ENCODE peak calls at places on chromosomes 12 and 14, in five cellular contexts. One of them, this sample, is unnamed.

GRCh38 chr14:105119410-105120025 is 49.1 kb downstream of the JAG2 start:
- DNase-seq in H54: no peak
- DNase-seq in A549: no peak
- DNase-seq in Peyer's patch: no peak
- DNase-seq in body of pancreas: no peak
- DNase-seq in this sample: no peak

GRCh38 chr12:9669534-9669933 is at the start of gene CLEC2D:
- DNase-seq in H54: no peak
- DNase-seq in A549: no peak
- DNase-seq in Peyer's patch: no peak
- DNase-seq in body of pancreas: no peak
- DNase-seq in this sample: no peak

GRCh38 chr12:27207626-27208413 is 36.3 kb upstream of the STK38L start:
- DNase-seq in H54: no peak
- DNase-seq in A549: no peak
- DNase-seq in Peyer's patch: no peak
- DNase-seq in body of pancreas: peak
- DNase-seq in this sample: no peak

GRCh38 chr14:53534841-53535240 is 381.7 kb upstream of the DDHD1 start:
- DNase-seq in H54: no peak
- DNase-seq in A549: no peak
- DNase-seq in Peyer's patch: no peak
- DNase-seq in body of pancreas: no peak
- DNase-seq in this sample: no peak

GRCh38 chr14:96158735-96159134 is 45.9 kb upstream of the BDKRB2 start:
- DNase-seq in H54: no peak
- DNase-seq in A549: no peak
- DNase-seq in Peyer's patch: no peak
- DNase-seq in body of pancreas: no peak
- DNase-seq in this sample: peak

GRCh38 chr12:19151298-19151697 is 21.8 kb downstream of the PLEKHA5 start:
- DNase-seq in H54: no peak
- DNase-seq in A549: no peak
- DNase-seq in Peyer's patch: no peak
- DNase-seq in body of pancreas: no peak
- DNase-seq in this sample: no peak

GRCh38 chr12:67457799-67458680 is 188.9 kb downstream of the CAND1 start:
- DNase-seq in H54: no peak
- DNase-seq in A549: no peak
- DNase-seq in Peyer's patch: no peak
- DNase-seq in body of pancreas: peak
- DNase-seq in this sample: no peak

GRCh38 chr14:59308706-59309105 is 120.2 kb downstream of the DAAM1 start:
- DNase-seq in H54: no peak
- DNase-seq in A549: no peak
- DNase-seq in Peyer's patch: no peak
- DNase-seq in body of pancreas: no peak
- DNase-seq in this sample: no peak

GRCh38 chr12:114746297-114747074 is 62.5 kb upstream of the TBX3 start:
- DNase-seq in H54: no peak
- DNase-seq in A549: no peak
- DNase-seq in Peyer's patch: no peak
- DNase-seq in body of pancreas: no peak
- DNase-seq in this sample: no peak

GRCh38 chr12:49296034-49296835 is 1.3 kb downstream of the PRPH start:
- DNase-seq in H54: no peak
- DNase-seq in A549: peak
- DNase-seq in Peyer's patch: peak
- DNase-seq in body of pancreas: peak
- DNase-seq in this sample: peak

GRCh38 chr12:49298160-49298559 is 3.2 kb downstream of the PRPH start:
- DNase-seq in H54: no peak
- DNase-seq in A549: no peak
- DNase-seq in Peyer's patch: no peak
- DNase-seq in body of pancreas: no peak
- DNase-seq in this sample: no peak

GRCh38 chr12:49295087-49296001 is at the start of gene PRPH:
- DNase-seq in H54: no peak
- DNase-seq in A549: no peak
- DNase-seq in Peyer's patch: no peak
- DNase-seq in body of pancreas: no peak
- DNase-seq in this sample: no peak

GRCh38 chr12:49296836-49297694 is 2.1 kb downstream of the PRPH start:
- DNase-seq in H54: no peak
- DNase-seq in A549: peak
- DNase-seq in Peyer's patch: no peak
- DNase-seq in body of pancreas: peak
- DNase-seq in this sample: peak

GRCh38 chr12:49297695-49298060 is 2.7 kb downstream of the PRPH start:
- DNase-seq in H54: no peak
- DNase-seq in A549: no peak
- DNase-seq in Peyer's patch: no peak
- DNase-seq in body of pancreas: no peak
- DNase-seq in this sample: no peak
- TF ChIP-seq POLR2A in H54: no peak
- TF ChIP-seq POLR2A in A549: no peak
- TF ChIP-seq POLR2A in Peyer's patch: no peak
- TF ChIP-seq POLR2A in body of pancreas: no peak
- TF ChIP-seq POLR2A in this sample: no peak

GRCh38 chr14:30558675-30559555 is at the start of gene G2E3:
- DNase-seq in H54: peak
- DNase-seq in A549: peak
- DNase-seq in Peyer's patch: peak
- DNase-seq in body of pancreas: peak
- DNase-seq in this sample: peak
- TF ChIP-seq POLR2A in H54: peak
- TF ChIP-seq POLR2A in A549: peak
- TF ChIP-seq POLR2A in Peyer's patch: peak
- TF ChIP-seq POLR2A in body of pancreas: peak
- TF ChIP-seq POLR2A in this sample: no peak

GRCh38 chr12:112978163-112979081 is at the start of gene OAS2:
- DNase-seq in H54: peak
- DNase-seq in A549: no peak
- DNase-seq in Peyer's patch: peak
- DNase-seq in body of pancreas: peak
- DNase-seq in this sample: peak
- TF ChIP-seq POLR2A in H54: no peak
- TF ChIP-seq POLR2A in A549: no peak
- TF ChIP-seq POLR2A in Peyer's patch: peak
- TF ChIP-seq POLR2A in body of pancreas: peak
- TF ChIP-seq POLR2A in this sample: no peak

DNA sequence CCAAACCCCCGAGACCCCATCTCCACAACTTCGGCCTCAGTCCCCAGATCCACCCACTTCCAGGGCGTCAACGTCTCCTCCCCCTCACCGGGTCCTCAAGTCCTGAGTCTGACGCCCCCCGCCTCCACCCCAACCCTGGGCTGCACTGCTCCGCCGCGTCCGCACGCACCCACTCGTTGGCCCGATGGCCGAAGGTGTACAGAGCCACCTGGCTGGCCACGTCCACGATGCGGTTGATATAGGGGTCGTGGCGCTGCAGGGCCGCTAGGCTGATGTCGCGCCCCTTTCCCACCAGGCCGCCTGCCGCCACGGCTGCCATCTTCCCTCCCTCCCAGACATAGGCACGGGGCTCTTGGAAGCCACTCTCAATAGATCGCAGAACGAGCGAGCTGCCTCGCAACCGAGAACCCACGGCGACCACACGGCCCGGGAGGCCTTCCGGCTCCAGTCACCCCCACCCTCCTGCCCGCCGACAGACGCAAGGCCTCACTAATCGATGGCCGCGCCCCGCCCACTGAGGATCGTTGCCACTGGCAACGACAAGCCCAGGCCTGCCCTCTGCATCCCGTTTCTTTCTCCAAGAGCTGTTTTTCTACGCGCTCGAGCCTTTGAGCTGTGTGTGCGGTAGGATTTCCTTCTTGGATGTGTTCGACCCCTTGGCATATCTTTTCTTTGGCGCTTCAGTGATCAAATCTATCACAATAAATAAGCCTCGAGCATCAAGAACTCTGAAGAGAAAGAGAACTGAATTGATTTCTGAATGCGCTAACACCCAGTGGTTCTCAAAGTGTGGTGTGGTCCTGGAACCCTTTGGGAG is at the start of gene DCP1B:
- DNase-seq in H54: peak
- DNase-seq in A549: peak
- DNase-seq in Peyer's patch: peak
- DNase-seq in body of pancreas: peak
- DNase-seq in this sample: peak
- TF ChIP-seq POLR2A in H54: peak
- TF ChIP-seq POLR2A in A549: peak
- TF ChIP-seq POLR2A in Peyer's patch: peak
- TF ChIP-seq POLR2A in body of pancreas: peak
- TF ChIP-seq POLR2A in this sample: no peak

DNA sequence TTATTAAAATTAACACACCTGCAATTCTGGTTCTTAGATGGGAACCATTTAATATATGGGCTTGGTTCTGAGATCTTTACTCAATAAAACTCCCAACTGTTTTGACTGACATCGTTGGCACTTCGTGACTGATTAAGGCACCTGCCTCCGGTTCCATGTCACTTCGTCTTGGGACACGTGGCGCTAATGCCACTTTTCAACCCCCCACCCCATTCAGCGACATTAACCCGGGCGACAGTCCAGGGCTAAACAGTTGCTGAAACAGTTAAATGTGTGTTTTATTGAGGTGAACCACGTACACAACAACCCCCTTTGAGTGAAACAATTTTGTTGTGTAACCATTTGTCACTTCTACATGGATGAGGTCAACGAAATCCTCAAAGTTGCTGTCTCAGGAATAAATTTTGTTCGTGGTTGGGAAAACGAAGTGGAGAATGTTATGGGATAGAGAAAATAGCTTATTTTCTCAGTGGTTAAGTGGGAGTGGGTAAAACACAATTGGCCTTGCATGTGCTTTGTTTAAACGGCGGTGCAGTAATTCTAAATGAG is 9.9 kb upstream of the SLC38A2 start:
- DNase-seq in H54: no peak
- DNase-seq in A549: no peak
- DNase-seq in Peyer's patch: no peak
- DNase-seq in body of pancreas: peak
- DNase-seq in this sample: no peak
- TF ChIP-seq POLR2A in H54: no peak
- TF ChIP-seq POLR2A in A549: no peak
- TF ChIP-seq POLR2A in Peyer's patch: no peak
- TF ChIP-seq POLR2A in body of pancreas: no peak
- TF ChIP-seq POLR2A in this sample: no peak

GRCh38 chr12:56565510-56566101 is 44.0 kb downstream of the RBMS2 start:
- DNase-seq in H54: peak
- DNase-seq in A549: peak
- DNase-seq in Peyer's patch: peak
- DNase-seq in body of pancreas: peak
- DNase-seq in this sample: peak
- TF ChIP-seq POLR2A in H54: no peak
- TF ChIP-seq POLR2A in A549: no peak
- TF ChIP-seq POLR2A in Peyer's patch: no peak
- TF ChIP-seq POLR2A in body of pancreas: no peak
- TF ChIP-seq POLR2A in this sample: no peak

DNA sequence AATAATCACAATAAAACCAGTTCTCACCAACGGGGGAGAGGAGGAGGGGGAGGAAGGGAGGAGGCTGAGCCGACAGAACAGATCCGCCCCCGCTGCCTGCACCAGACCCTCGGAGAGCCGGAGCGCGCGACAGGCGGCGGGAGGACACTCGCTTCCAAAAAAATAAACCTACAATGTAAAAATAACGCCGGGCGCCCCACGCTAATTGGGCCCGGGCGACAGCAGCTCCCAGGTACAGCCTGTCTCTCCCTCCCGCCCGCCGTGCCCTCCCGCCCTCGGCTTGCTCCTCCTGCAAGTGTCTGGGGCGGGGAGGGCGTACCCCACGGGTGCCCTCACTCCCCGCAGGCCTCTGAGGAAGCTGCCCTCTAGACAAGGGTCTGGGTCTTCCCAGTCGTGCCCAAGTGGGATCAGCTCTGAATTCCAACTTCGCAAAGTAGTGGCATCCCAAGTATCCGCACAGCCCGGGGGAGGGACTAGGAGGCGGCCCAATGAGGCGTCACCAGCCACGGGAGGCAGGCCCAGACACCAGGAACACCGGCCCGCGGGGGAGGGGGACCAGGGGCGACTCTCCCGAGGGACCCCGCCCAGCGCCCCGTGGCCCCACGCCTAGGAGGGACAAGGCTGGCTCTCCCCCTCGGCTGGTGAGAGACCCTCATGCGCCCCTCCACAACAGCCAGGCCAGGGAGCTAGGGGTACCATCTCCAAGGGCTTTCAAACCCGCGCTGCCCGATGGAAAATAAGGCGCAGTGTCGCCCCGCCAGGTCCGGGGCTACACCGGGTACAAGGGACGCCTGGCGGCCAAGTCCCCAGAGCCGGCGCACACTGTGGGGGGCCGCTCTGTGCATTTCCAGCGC is 1.0 kb downstream of the NCOR2 start:
- DNase-seq in H54: peak
- DNase-seq in A549: peak
- DNase-seq in Peyer's patch: peak
- DNase-seq in body of pancreas: peak
- DNase-seq in this sample: peak
- TF ChIP-seq POLR2A in H54: peak
- TF ChIP-seq POLR2A in A549: no peak
- TF ChIP-seq POLR2A in Peyer's patch: peak
- TF ChIP-seq POLR2A in body of pancreas: peak
- TF ChIP-seq POLR2A in this sample: no peak

GRCh38 chr14:70665448-70666363 is 24.0 kb downstream of the TTC9 start:
- DNase-seq in H54: peak
- DNase-seq in A549: peak
- DNase-seq in Peyer's patch: peak
- DNase-seq in body of pancreas: peak
- DNase-seq in this sample: peak
- TF ChIP-seq POLR2A in H54: no peak
- TF ChIP-seq POLR2A in A549: no peak
- TF ChIP-seq POLR2A in Peyer's patch: no peak
- TF ChIP-seq POLR2A in body of pancreas: no peak
- TF ChIP-seq POLR2A in this sample: no peak

GRCh38 chr12:92467886-92468285 is 234.9 kb upstream of the PLEKHG7 start:
- DNase-seq in H54: peak
- DNase-seq in A549: no peak
- DNase-seq in Peyer's patch: peak
- DNase-seq in body of pancreas: no peak
- DNase-seq in this sample: no peak

GRCh38 chr12:92464911-92465310 is 237.9 kb upstream of the PLEKHG7 start:
- DNase-seq in H54: no peak
- DNase-seq in A549: no peak
- DNase-seq in Peyer's patch: no peak
- DNase-seq in body of pancreas: no peak
- DNase-seq in this sample: no peak

GRCh38 chr12:92468358-92469020 is 234.3 kb upstream of the PLEKHG7 start:
- DNase-seq in H54: no peak
- DNase-seq in A549: no peak
- DNase-seq in Peyer's patch: peak
- DNase-seq in body of pancreas: no peak
- DNase-seq in this sample: no peak

GRCh38 chr12:92465786-92466185 is 237.0 kb upstream of the PLEKHG7 start:
- DNase-seq in H54: no peak
- DNase-seq in A549: no peak
- DNase-seq in Peyer's patch: no peak
- DNase-seq in body of pancreas: no peak
- DNase-seq in this sample: no peak

GRCh38 chr12:92466391-92467305 is 236.1 kb upstream of the PLEKHG7 start:
- DNase-seq in H54: no peak
- DNase-seq in A549: no peak
- DNase-seq in Peyer's patch: peak
- DNase-seq in body of pancreas: peak
- DNase-seq in this sample: no peak
- TF ChIP-seq POLR2A in H54: no peak
- TF ChIP-seq POLR2A in A549: no peak
- TF ChIP-seq POLR2A in Peyer's patch: peak
- TF ChIP-seq POLR2A in body of pancreas: no peak
- TF ChIP-seq POLR2A in this sample: no peak

This sample was measured in stomach.